ENCODE peak calls at places on chromosomes 16 and 17, in five cellular contexts. C, D, B, H and G are unnamed samples.

GRCh38 chr16:84052071-84052622 is 9.6 kb upstream of the SLC38A8 start:
- DNase-seq in C (no peak), D (no peak), B (peak), H (no peak), G (no peak)

GRCh38 chr16:85882181-85882810 is 16.7 kb upstream of the IRF8 start:
- DNase-seq in C (no peak), D (no peak), B (no peak), H (no peak), G (no peak)

GRCh38 chr17:16492613-16493290 is 759 bp upstream of the LRRC75A start:
- DNase-seq in C (no peak), D (no peak), B (no peak), H (no peak), G (no peak)

GRCh38 chr17:82696916-82697807 is 1.3 kb downstream of the RAB40B start:
- DNase-seq in C (no peak), D (peak), B (no peak), H (no peak), G (no peak)

GRCh38 chr16:4327386-4327781 is 11.5 kb downstream of the GLIS2 start:
- DNase-seq in C (no peak), D (no peak), B (no peak), H (no peak), G (no peak)

GRCh38 chr17:81309140-81309858 is 14.2 kb upstream of the SLC38A10 start:
- DNase-seq in C (peak), D (peak), B (no peak), H (peak), G (no peak)

GRCh38 chr16:85825326-85825725 is 25.8 kb downstream of the COX4I1 start:
- DNase-seq in C (no peak), D (no peak), B (no peak), H (no peak), G (peak)

GRCh38 chr17:47220531-47220999 is 11.4 kb downstream of the MYL4 start:
- DNase-seq in C (no peak), D (no peak), B (no peak), H (no peak), G (no peak)

GRCh38 chr17:27455569-27455913 is 707 bp upstream of the KSR1 start:
- DNase-seq in C (no peak), D (no peak), B (no peak), H (no peak), G (no peak)

GRCh38 chr17:72411124-72411563 is 290.3 kb downstream of the SOX9 start:
- DNase-seq in C (no peak), D (no peak), B (no peak), H (no peak), G (no peak)

GRCh38 chr16:9791566-9791965 is 390.7 kb downstream of the GRIN2A start:
- DNase-seq in C (no peak), D (no peak), B (no peak), H (no peak), G (no peak)

GRCh38 chr17:64306850-64307463 is 43.9 kb upstream of the TEX2 start:
- DNase-seq in C (peak), D (peak), B (peak), H (no peak), G (peak)

GRCh38 chr17:27494192-27495091 is 38.2 kb downstream of the KSR1 start:
- DNase-seq in C (peak), D (peak), B (no peak), H (peak), G (no peak)

GRCh38 chr16:68091604-68092261 is 6.6 kb downstream of the NFATC3 start:
- DNase-seq in C (no peak), D (no peak), B (peak), H (no peak), G (no peak)

GRCh38 chr16:50802000-50802399 is 60.1 kb downstream of the CYLD start:
- DNase-seq in C (no peak), D (no peak), B (no peak), H (no peak), G (no peak)

GRCh38 chr17:74903034-74903433 is 9.6 kb upstream of the FADS6 start:
- DNase-seq in C (no peak), D (no peak), B (no peak), H (no peak), G (no peak)

GRCh38 chr17:49198206-49198605 is 12.2 kb downstream of the GNGT2 start:
- DNase-seq in C (no peak), D (no peak), B (no peak), H (no peak), G (no peak)